ENCODE peak calls at places on chromosomes 12 and 14, in eight cellular contexts. One of them, this sample, is unnamed.

GRCh38 chr12:12718853-12719252 is 1.7 kb downstream of the CDKN1B start:
- DNase-seq in left ventricle myocardium inferior: no peak
- DNase-seq in mammary epithelial cell: peak; percentile 38
- DNase-seq in lung: no peak
- DNase-seq in OCI-LY7: peak; percentile 58
- DNase-seq in CD4-positive, CD25-positive, alpha-beta regulatory T cell: no peak
- DNase-seq in heart left ventricle: no peak
- DNase-seq in mesendoderm: no peak
- DNase-seq in this sample: peak; percentile 35

GRCh38 chr12:24661657-24662096 is 287.2 kb downstream of the BCAT1 start:
- DNase-seq in left ventricle myocardium inferior: no peak
- DNase-seq in mammary epithelial cell: peak; percentile 9
- DNase-seq in lung: peak; percentile 77
- DNase-seq in OCI-LY7: no peak
- DNase-seq in CD4-positive, CD25-positive, alpha-beta regulatory T cell: no peak
- DNase-seq in heart left ventricle: no peak
- DNase-seq in mesendoderm: no peak
- DNase-seq in this sample: no peak

GRCh38 chr14:99191663-99192621 is 80.1 kb downstream of the BCL11B start:
- DNase-seq in left ventricle myocardium inferior: peak; percentile 62
- DNase-seq in mammary epithelial cell: peak; percentile 51
- DNase-seq in lung: peak; percentile 53
- DNase-seq in OCI-LY7: no peak
- DNase-seq in CD4-positive, CD25-positive, alpha-beta regulatory T cell: peak; percentile 71
- DNase-seq in heart left ventricle: peak; percentile 69
- DNase-seq in mesendoderm: no peak
- DNase-seq in this sample: peak; percentile 79

GRCh38 chr12:27583057-27583797 is 59.2 kb downstream of the PPFIBP1 start:
- DNase-seq in left ventricle myocardium inferior: no peak
- DNase-seq in mammary epithelial cell: peak; percentile 60
- DNase-seq in lung: no peak
- DNase-seq in OCI-LY7: no peak
- DNase-seq in CD4-positive, CD25-positive, alpha-beta regulatory T cell: no peak
- DNase-seq in heart left ventricle: no peak
- DNase-seq in mesendoderm: no peak
- DNase-seq in this sample: no peak

GRCh38 chr14:51219473-51220448 is 20.3 kb upstream of the TMX1 start:
- DNase-seq in left ventricle myocardium inferior: no peak
- DNase-seq in mammary epithelial cell: no peak
- DNase-seq in lung: no peak
- DNase-seq in OCI-LY7: peak; percentile 30
- DNase-seq in CD4-positive, CD25-positive, alpha-beta regulatory T cell: no peak
- DNase-seq in heart left ventricle: no peak
- DNase-seq in mesendoderm: peak; percentile 36
- DNase-seq in this sample: no peak

GRCh38 chr12:64752833-64753238 is 6.4 kb downstream of the GNS start:
- DNase-seq in left ventricle myocardium inferior: no peak
- DNase-seq in mammary epithelial cell: no peak
- DNase-seq in lung: no peak
- DNase-seq in OCI-LY7: no peak
- DNase-seq in CD4-positive, CD25-positive, alpha-beta regulatory T cell: no peak
- DNase-seq in heart left ventricle: no peak
- DNase-seq in mesendoderm: no peak
- DNase-seq in this sample: no peak

GRCh38 chr12:52645982-52646381 is 6.0 kb downstream of the KRT2 start:
- DNase-seq in left ventricle myocardium inferior: no peak
- DNase-seq in mammary epithelial cell: no peak
- DNase-seq in lung: peak; percentile 21
- DNase-seq in OCI-LY7: no peak
- DNase-seq in CD4-positive, CD25-positive, alpha-beta regulatory T cell: no peak
- DNase-seq in heart left ventricle: no peak
- DNase-seq in mesendoderm: peak; percentile 7
- DNase-seq in this sample: no peak

GRCh38 chr12:88549929-88550328 is 30.3 kb downstream of the KITLG start:
- DNase-seq in left ventricle myocardium inferior: no peak
- DNase-seq in mammary epithelial cell: no peak
- DNase-seq in lung: no peak
- DNase-seq in OCI-LY7: no peak
- DNase-seq in CD4-positive, CD25-positive, alpha-beta regulatory T cell: no peak
- DNase-seq in heart left ventricle: no peak
- DNase-seq in mesendoderm: no peak
- DNase-seq in this sample: no peak

GRCh38 chr14:22319526-22320352 is 269.3 kb downstream of the DAD1 start:
- DNase-seq in left ventricle myocardium inferior: no peak
- DNase-seq in mammary epithelial cell: peak; percentile 39
- DNase-seq in lung: peak; percentile 61
- DNase-seq in OCI-LY7: peak; percentile 77
- DNase-seq in CD4-positive, CD25-positive, alpha-beta regulatory T cell: no peak
- DNase-seq in heart left ventricle: peak; percentile 46
- DNase-seq in mesendoderm: peak; percentile 78
- DNase-seq in this sample: no peak

GRCh38 chr14:92659765-92660561 is 88.5 kb downstream of the LGMN start:
- DNase-seq in left ventricle myocardium inferior: peak; percentile 55
- DNase-seq in mammary epithelial cell: peak; percentile 92
- DNase-seq in lung: peak; percentile 64
- DNase-seq in OCI-LY7: peak; percentile 13
- DNase-seq in CD4-positive, CD25-positive, alpha-beta regulatory T cell: no peak
- DNase-seq in heart left ventricle: peak; percentile 60
- DNase-seq in mesendoderm: no peak
- DNase-seq in this sample: no peak

GRCh38 chr12:9707864-9708808 is 24.8 kb downstream of the CLECL1 start:
- DNase-seq in left ventricle myocardium inferior: peak; percentile 34
- DNase-seq in mammary epithelial cell: peak; percentile 29
- DNase-seq in lung: peak; percentile 57
- DNase-seq in OCI-LY7: peak; percentile 84
- DNase-seq in CD4-positive, CD25-positive, alpha-beta regulatory T cell: peak; percentile 76
- DNase-seq in heart left ventricle: peak; percentile 40
- DNase-seq in mesendoderm: peak; percentile 67
- DNase-seq in this sample: peak; percentile 75

GRCh38 chr12:47818382-47818700 is 1.4 kb downstream of the HDAC7 start:
- DNase-seq in left ventricle myocardium inferior: no peak
- DNase-seq in mammary epithelial cell: no peak
- DNase-seq in lung: no peak
- DNase-seq in OCI-LY7: peak; percentile 46
- DNase-seq in CD4-positive, CD25-positive, alpha-beta regulatory T cell: no peak
- DNase-seq in heart left ventricle: no peak
- DNase-seq in mesendoderm: peak; percentile 57
- DNase-seq in this sample: no peak

GRCh38 chr14:101235042-101235871 is 326.0 kb upstream of the DIO3 start:
- DNase-seq in left ventricle myocardium inferior: peak; percentile 50
- DNase-seq in mammary epithelial cell: peak; percentile 5
- DNase-seq in lung: peak; percentile 53
- DNase-seq in OCI-LY7: peak; percentile 14
- DNase-seq in CD4-positive, CD25-positive, alpha-beta regulatory T cell: no peak
- DNase-seq in heart left ventricle: peak; percentile 33
- DNase-seq in mesendoderm: peak; percentile 73
- DNase-seq in this sample: no peak

GRCh38 chr12:41045509-41045908 is 142.6 kb upstream of the PDZRN4 start:
- DNase-seq in left ventricle myocardium inferior: no peak
- DNase-seq in mammary epithelial cell: no peak
- DNase-seq in lung: no peak
- DNase-seq in OCI-LY7: no peak
- DNase-seq in CD4-positive, CD25-positive, alpha-beta regulatory T cell: no peak
- DNase-seq in heart left ventricle: no peak
- DNase-seq in mesendoderm: no peak
- DNase-seq in this sample: no peak

GRCh38 chr12:90399317-90399716 is 555.7 kb downstream of the CCER1 start:
- DNase-seq in left ventricle myocardium inferior: no peak
- DNase-seq in mammary epithelial cell: no peak
- DNase-seq in lung: no peak
- DNase-seq in OCI-LY7: no peak
- DNase-seq in CD4-positive, CD25-positive, alpha-beta regulatory T cell: no peak
- DNase-seq in heart left ventricle: no peak
- DNase-seq in mesendoderm: no peak
- DNase-seq in this sample: no peak

GRCh38 chr14:70858641-70859040 is 48.6 kb upstream of the PCNX1 start:
- DNase-seq in left ventricle myocardium inferior: no peak
- DNase-seq in mammary epithelial cell: no peak
- DNase-seq in lung: no peak
- DNase-seq in OCI-LY7: no peak
- DNase-seq in CD4-positive, CD25-positive, alpha-beta regulatory T cell: no peak
- DNase-seq in heart left ventricle: no peak
- DNase-seq in mesendoderm: no peak
- DNase-seq in this sample: no peak

GRCh38 chr12:48023386-48023785 is 19.1 kb upstream of the COL2A1 start:
- DNase-seq in left ventricle myocardium inferior: peak; percentile 70
- DNase-seq in mammary epithelial cell: no peak
- DNase-seq in lung: no peak
- DNase-seq in OCI-LY7: no peak
- DNase-seq in CD4-positive, CD25-positive, alpha-beta regulatory T cell: no peak
- DNase-seq in heart left ventricle: peak; percentile 63
- DNase-seq in mesendoderm: peak; percentile 65
- DNase-seq in this sample: no peak

GRCh38 chr14:27672047-27672446 is 1074.2 kb upstream of the NOVA1 start:
- DNase-seq in left ventricle myocardium inferior: no peak
- DNase-seq in mammary epithelial cell: no peak
- DNase-seq in lung: no peak
- DNase-seq in OCI-LY7: no peak
- DNase-seq in CD4-positive, CD25-positive, alpha-beta regulatory T cell: no peak
- DNase-seq in heart left ventricle: no peak
- DNase-seq in mesendoderm: no peak
- DNase-seq in this sample: no peak

GRCh38 chr14:32991706-32992105 is 53.0 kb downstream of the NPAS3 start:
- DNase-seq in left ventricle myocardium inferior: no peak
- DNase-seq in mammary epithelial cell: no peak
- DNase-seq in lung: no peak
- DNase-seq in OCI-LY7: no peak
- DNase-seq in CD4-positive, CD25-positive, alpha-beta regulatory T cell: no peak
- DNase-seq in heart left ventricle: no peak
- DNase-seq in mesendoderm: no peak
- DNase-seq in this sample: no peak

GRCh38 chr12:86723326-86723725 is 467.1 kb upstream of the MGAT4C start:
- DNase-seq in left ventricle myocardium inferior: no peak
- DNase-seq in mammary epithelial cell: no peak
- DNase-seq in lung: no peak
- DNase-seq in OCI-LY7: no peak
- DNase-seq in CD4-positive, CD25-positive, alpha-beta regulatory T cell: no peak
- DNase-seq in heart left ventricle: no peak
- DNase-seq in mesendoderm: no peak
- DNase-seq in this sample: no peak

DNA sequence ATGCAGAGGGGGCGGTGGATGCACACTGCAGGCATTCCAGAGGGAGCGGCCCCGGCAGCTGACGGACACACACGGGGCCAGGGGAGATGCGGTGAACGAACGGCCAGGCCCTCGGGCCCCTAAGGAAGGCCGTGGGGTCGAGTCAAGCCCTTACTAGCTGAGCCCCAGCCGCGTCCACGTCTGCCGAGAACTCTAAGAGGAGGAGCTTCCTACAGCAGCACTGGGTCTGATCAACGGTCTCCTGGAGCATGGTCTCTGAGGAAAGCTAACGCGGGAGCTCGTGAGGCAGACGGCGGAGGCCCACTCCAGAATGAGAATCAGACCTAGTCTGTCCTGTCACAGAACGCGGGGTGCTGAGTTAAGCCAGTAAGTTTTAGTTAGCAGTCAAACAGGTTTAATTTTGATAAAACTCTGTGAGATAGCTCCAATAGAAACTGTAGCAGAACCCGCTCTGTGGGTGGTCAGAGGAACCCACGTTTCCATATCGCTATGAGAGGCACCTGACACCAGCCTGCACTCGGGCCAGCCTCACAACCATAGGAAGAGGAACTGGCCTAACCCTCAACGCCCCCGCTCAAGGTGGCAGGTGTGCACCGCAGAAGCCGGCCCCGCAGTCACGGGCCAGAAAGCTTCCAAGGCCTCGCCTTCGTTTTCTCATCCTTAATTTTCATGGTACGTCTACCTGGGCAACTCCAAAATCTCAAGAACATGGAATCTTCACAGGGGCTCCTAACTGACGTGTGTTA is 55.5 kb downstream of the CDC42BPB start:
- DNase-seq in left ventricle myocardium inferior: no peak
- DNase-seq in mammary epithelial cell: no peak
- DNase-seq in lung: no peak
- DNase-seq in OCI-LY7: peak; percentile 11
- DNase-seq in CD4-positive, CD25-positive, alpha-beta regulatory T cell: no peak
- DNase-seq in heart left ventricle: no peak
- DNase-seq in mesendoderm: no peak
- DNase-seq in this sample: no peak
- H3K36me3 ChIP-seq in left ventricle myocardium inferior: peaks cover 82% of the 10 kb centered on the region
- H3K36me3 ChIP-seq in mammary epithelial cell: peaks cover 2% of the 10 kb centered on the region
- H3K36me3 ChIP-seq in lung: peaks cover 4% of the 10 kb centered on the region
- H3K36me3 ChIP-seq in OCI-LY7: no peaks in the 10 kb centered on the region
- H3K36me3 ChIP-seq in CD4-positive, CD25-positive, alpha-beta regulatory T cell: no peaks in the 10 kb centered on the region
- H3K36me3 ChIP-seq in heart left ventricle: peaks cover 85% of the 10 kb centered on the region
- H3K36me3 ChIP-seq in mesendoderm: peaks cover 4% of the 10 kb centered on the region
- H3K36me3 ChIP-seq in this sample: no peaks in the 10 kb centered on the region

DNA sequence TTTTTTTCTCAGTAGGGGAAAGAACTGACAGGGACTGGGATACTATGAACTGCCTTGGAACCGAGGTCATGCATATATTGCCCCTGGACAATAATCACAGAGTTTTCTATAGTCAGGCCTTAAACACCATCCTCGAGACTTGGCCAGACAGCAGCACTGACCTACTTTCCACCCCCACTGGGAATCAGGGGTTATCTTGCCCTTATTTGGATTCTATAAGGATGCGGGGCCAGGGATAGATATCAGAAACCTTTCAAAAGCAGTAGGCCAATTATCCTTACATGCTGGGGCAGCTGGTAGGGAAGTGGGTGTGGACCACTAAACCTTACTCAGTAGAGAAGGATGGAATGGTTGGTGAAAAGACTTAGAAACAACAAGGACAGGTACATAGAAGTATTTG is 2.0 kb downstream of the ZNF219 start:
- DNase-seq in left ventricle myocardium inferior: no peak
- DNase-seq in mammary epithelial cell: no peak
- DNase-seq in lung: no peak
- DNase-seq in OCI-LY7: no peak
- DNase-seq in CD4-positive, CD25-positive, alpha-beta regulatory T cell: no peak
- DNase-seq in heart left ventricle: no peak
- DNase-seq in mesendoderm: no peak
- DNase-seq in this sample: no peak
- H3K4me3 ChIP-seq in left ventricle myocardium inferior: peak overlapping the region; percentile 71
- H3K4me3 ChIP-seq in mammary epithelial cell: no peak overlapping the region
- H3K4me3 ChIP-seq in lung: no peak overlapping the region
- H3K4me3 ChIP-seq in OCI-LY7: no peak overlapping the region
- H3K4me3 ChIP-seq in CD4-positive, CD25-positive, alpha-beta regulatory T cell: no peak overlapping the region
- H3K4me3 ChIP-seq in heart left ventricle: no peak overlapping the region
- H3K4me3 ChIP-seq in mesendoderm: no peak overlapping the region
- H3K4me3 ChIP-seq in this sample: no peak overlapping the region

DNA sequence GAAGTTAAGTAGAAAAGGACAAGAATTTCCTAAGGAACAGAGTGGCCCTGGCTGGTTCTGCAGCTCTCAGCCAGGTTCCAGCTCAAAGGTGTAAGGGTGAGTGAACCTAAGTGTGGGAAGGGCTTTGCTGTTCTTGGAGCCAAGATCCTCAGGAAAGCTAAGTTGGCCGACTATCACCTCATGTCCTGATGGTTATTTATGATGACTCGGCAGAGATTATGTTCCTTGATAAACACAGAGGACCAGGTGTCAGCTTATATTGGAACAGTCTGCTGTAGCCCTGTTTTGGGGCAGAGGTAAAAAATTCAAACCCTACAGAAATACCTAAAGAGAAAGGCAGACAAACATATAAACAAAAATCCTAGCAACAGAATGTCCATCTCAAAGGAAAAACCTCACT is 128.5 kb downstream of the TBX3 start:
- DNase-seq in left ventricle myocardium inferior: no peak
- DNase-seq in mammary epithelial cell: no peak
- DNase-seq in lung: no peak
- DNase-seq in OCI-LY7: no peak
- DNase-seq in CD4-positive, CD25-positive, alpha-beta regulatory T cell: no peak
- DNase-seq in heart left ventricle: no peak
- DNase-seq in mesendoderm: no peak
- DNase-seq in this sample: no peak
- H3K27ac ChIP-seq in left ventricle myocardium inferior: no peak overlapping the region
- H3K27ac ChIP-seq in mammary epithelial cell: no peak overlapping the region
- H3K27ac ChIP-seq in lung: no peak overlapping the region
- H3K27ac ChIP-seq in OCI-LY7: no peak overlapping the region
- H3K27ac ChIP-seq in CD4-positive, CD25-positive, alpha-beta regulatory T cell: no peak overlapping the region
- H3K27ac ChIP-seq in heart left ventricle: no peak overlapping the region
- H3K27ac ChIP-seq in mesendoderm: no peak overlapping the region
- H3K27ac ChIP-seq in this sample: no peak overlapping the region

GRCh38 chr12:124326104-124326503 is 31.2 kb downstream of the RFLNA start:
- DNase-seq in left ventricle myocardium inferior: no peak
- DNase-seq in mammary epithelial cell: no peak
- DNase-seq in lung: no peak
- DNase-seq in OCI-LY7: no peak
- DNase-seq in CD4-positive, CD25-positive, alpha-beta regulatory T cell: no peak
- DNase-seq in heart left ventricle: no peak
- DNase-seq in mesendoderm: no peak
- DNase-seq in this sample: no peak
- H3K36me3 ChIP-seq in left ventricle myocardium inferior: peaks cover 77% of the 10 kb centered on the region
- H3K36me3 ChIP-seq in mammary epithelial cell: peaks cover 14% of the 10 kb centered on the region
- H3K36me3 ChIP-seq in lung: peaks cover 14% of the 10 kb centered on the region
- H3K36me3 ChIP-seq in OCI-LY7: peaks cover 37% of the 10 kb centered on the region
- H3K36me3 ChIP-seq in CD4-positive, CD25-positive, alpha-beta regulatory T cell: peaks cover 41% of the 10 kb centered on the region
- H3K36me3 ChIP-seq in heart left ventricle: peaks cover 71% of the 10 kb centered on the region
- H3K36me3 ChIP-seq in mesendoderm: peaks cover 11% of the 10 kb centered on the region
- H3K36me3 ChIP-seq in this sample: peaks cover 23% of the 10 kb centered on the region

This sample was measured in CD4-positive, alpha-beta memory T cell.